ENCODE peak calls at places on chromosomes 7 and 10, in ten cellular contexts. One of them, this sample, is unnamed.

GRCh38 chr10:97238855-97239254 is 53.1 kb upstream of the SLIT1 start:
- DNase-seq in pancreas: no peak
- DNase-seq in psoas muscle: no peak
- DNase-seq in Calu3: no peak
- DNase-seq in mammary epithelial cell: no peak
- DNase-seq in A549: no peak
- DNase-seq in GM13977: no peak
- DNase-seq in astrocyte of the cerebellum: no peak
- DNase-seq in cardiac muscle cell: no peak
- DNase-seq in PC-3: no peak
- DNase-seq in this sample: no peak

GRCh38 chr10:103772096-103772845 is 83.1 kb downstream of the SH3PXD2A start:
- DNase-seq in A549: peak; percentile 50
- DNase-seq in cardiac muscle cell: peak; percentile 93
- DNase-seq in mammary epithelial cell: peak; percentile 78
- DNase-seq in psoas muscle: peak; percentile 88
- DNase-seq in GM13977: peak; percentile 68
- DNase-seq in astrocyte of the cerebellum: peak; percentile 75
- DNase-seq in pancreas: peak; percentile 48
- DNase-seq in PC-3: peak; percentile 56
- DNase-seq in Calu3: peak; percentile 47
- DNase-seq in this sample: peak; percentile 31

GRCh38 chr10:25467861-25468260 is 293.1 kb downstream of the GPR158 start:
- DNase-seq in psoas muscle: no peak
- DNase-seq in cardiac muscle cell: no peak
- DNase-seq in Calu3: no peak
- DNase-seq in PC-3: no peak
- DNase-seq in pancreas: no peak
- DNase-seq in mammary epithelial cell: no peak
- DNase-seq in astrocyte of the cerebellum: no peak
- DNase-seq in A549: no peak
- DNase-seq in GM13977: no peak
- DNase-seq in this sample: no peak

GRCh38 chr10:60662917-60663614 is 115.2 kb upstream of the CDK1 start:
- DNase-seq in GM13977: no peak
- DNase-seq in PC-3: peak; percentile 54
- DNase-seq in psoas muscle: no peak
- DNase-seq in Calu3: no peak
- DNase-seq in pancreas: no peak
- DNase-seq in cardiac muscle cell: peak; percentile 37
- DNase-seq in A549: no peak
- DNase-seq in mammary epithelial cell: peak; percentile 18
- DNase-seq in astrocyte of the cerebellum: no peak
- DNase-seq in this sample: no peak

GRCh38 chr7:104758504-104758903 is 255.5 kb upstream of the KMT2E start:
- DNase-seq in mammary epithelial cell: peak; percentile 8
- DNase-seq in A549: no peak
- DNase-seq in Calu3: no peak
- DNase-seq in pancreas: no peak
- DNase-seq in astrocyte of the cerebellum: no peak
- DNase-seq in PC-3: no peak
- DNase-seq in cardiac muscle cell: no peak
- DNase-seq in psoas muscle: no peak
- DNase-seq in GM13977: no peak
- DNase-seq in this sample: no peak

GRCh38 chr10:507355-507699 is 182.1 kb downstream of the DIP2C start:
- DNase-seq in cardiac muscle cell: no peak
- DNase-seq in psoas muscle: no peak
- DNase-seq in PC-3: no peak
- DNase-seq in pancreas: no peak
- DNase-seq in A549: no peak
- DNase-seq in GM13977: no peak
- DNase-seq in mammary epithelial cell: no peak
- DNase-seq in astrocyte of the cerebellum: no peak
- DNase-seq in Calu3: no peak
- DNase-seq in this sample: no peak

GRCh38 chr10:106189254-106189653 is 975.3 kb downstream of the SORCS1 start:
- DNase-seq in psoas muscle: no peak
- DNase-seq in pancreas: no peak
- DNase-seq in Calu3: no peak
- DNase-seq in mammary epithelial cell: no peak
- DNase-seq in astrocyte of the cerebellum: no peak
- DNase-seq in GM13977: peak; percentile 23
- DNase-seq in cardiac muscle cell: peak; percentile 50
- DNase-seq in A549: no peak
- DNase-seq in PC-3: peak; percentile 62
- DNase-seq in this sample: peak; percentile 30

GRCh38 chr10:110069502-110069982 is 61.8 kb downstream of the ADD3 start:
- DNase-seq in A549: no peak
- DNase-seq in astrocyte of the cerebellum: no peak
- DNase-seq in cardiac muscle cell: no peak
- DNase-seq in GM13977: peak; percentile 55
- DNase-seq in PC-3: no peak
- DNase-seq in pancreas: no peak
- DNase-seq in mammary epithelial cell: no peak
- DNase-seq in psoas muscle: no peak
- DNase-seq in Calu3: no peak
- DNase-seq in this sample: no peak

GRCh38 chr7:46145412-46145811 is 224.3 kb upstream of the IGFBP3 start:
- DNase-seq in cardiac muscle cell: peak; percentile 98
- DNase-seq in PC-3: peak; percentile 77
- DNase-seq in psoas muscle: no peak
- DNase-seq in astrocyte of the cerebellum: peak; percentile 99
- DNase-seq in A549: peak; percentile 66
- DNase-seq in mammary epithelial cell: peak; percentile 71
- DNase-seq in pancreas: no peak
- DNase-seq in Calu3: peak; percentile 60
- DNase-seq in GM13977: no peak
- DNase-seq in this sample: no peak

GRCh38 chr10:43264324-43264986 is 2.4 kb downstream of the RASGEF1A start:
- DNase-seq in astrocyte of the cerebellum: no peak
- DNase-seq in cardiac muscle cell: no peak
- DNase-seq in psoas muscle: no peak
- DNase-seq in mammary epithelial cell: no peak
- DNase-seq in PC-3: no peak
- DNase-seq in Calu3: no peak
- DNase-seq in pancreas: peak; percentile 12
- DNase-seq in A549: no peak
- DNase-seq in GM13977: peak; percentile 20
- DNase-seq in this sample: no peak

GRCh38 chr10:96978621-96979154 is 146.6 kb downstream of the LCOR start:
- DNase-seq in cardiac muscle cell: no peak
- DNase-seq in Calu3: no peak
- DNase-seq in astrocyte of the cerebellum: no peak
- DNase-seq in GM13977: peak; percentile 67
- DNase-seq in PC-3: no peak
- DNase-seq in A549: no peak
- DNase-seq in pancreas: no peak
- DNase-seq in mammary epithelial cell: no peak
- DNase-seq in psoas muscle: no peak
- DNase-seq in this sample: no peak

GRCh38 chr7:23020742-23021401 is 6.9 kb upstream of the HYCC1 start:
- DNase-seq in A549: no peak
- DNase-seq in GM13977: no peak
- DNase-seq in cardiac muscle cell: peak; percentile 83
- DNase-seq in Calu3: peak; percentile 11
- DNase-seq in astrocyte of the cerebellum: peak; percentile 55
- DNase-seq in mammary epithelial cell: peak; percentile 96
- DNase-seq in PC-3: peak; percentile 87
- DNase-seq in psoas muscle: peak; percentile 55
- DNase-seq in pancreas: no peak
- DNase-seq in this sample: no peak

DNA sequence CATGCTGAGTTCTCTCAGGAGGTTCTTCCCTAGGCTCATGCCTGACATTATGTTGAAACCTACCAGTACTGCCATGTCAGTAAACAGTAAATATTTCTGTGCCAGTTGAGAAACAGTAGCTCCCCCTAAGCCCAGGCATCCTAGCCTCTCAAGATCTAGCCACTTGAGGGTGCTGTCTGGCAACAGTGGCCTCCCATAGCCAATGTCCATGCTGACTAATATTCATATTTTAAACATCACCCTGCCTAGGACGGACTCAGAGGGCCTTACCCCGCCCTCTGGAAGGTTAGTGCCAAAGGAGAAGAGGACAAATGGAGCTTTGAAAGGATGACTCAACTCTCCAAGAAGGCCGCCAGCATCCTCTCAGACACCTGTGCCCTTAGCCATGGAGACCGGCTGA is 7.7 kb downstream of the ACSM6 start:
- DNase-seq in GM13977: no peak
- DNase-seq in pancreas: no peak
- DNase-seq in A549: peak; percentile 60
- DNase-seq in psoas muscle: no peak
- DNase-seq in PC-3: peak; percentile 92
- DNase-seq in astrocyte of the cerebellum: no peak
- DNase-seq in Calu3: peak; percentile 5
- DNase-seq in cardiac muscle cell: peak; percentile 37
- DNase-seq in mammary epithelial cell: peak; percentile 89
- DNase-seq in this sample: no peak
- TF ChIP-seq CTCF in GM13977: peak; percentile 18
- TF ChIP-seq CTCF in pancreas: no peak
- TF ChIP-seq CTCF in A549: peak; percentile 52
- TF ChIP-seq CTCF in psoas muscle: no peak
- TF ChIP-seq CTCF in PC-3: peak; percentile 88
- TF ChIP-seq CTCF in astrocyte of the cerebellum: peak; percentile 37
- TF ChIP-seq CTCF in Calu3: no peak
- TF ChIP-seq CTCF in cardiac muscle cell: peak; percentile 36
- TF ChIP-seq CTCF in mammary epithelial cell: peak; percentile 81
- TF ChIP-seq CTCF in this sample: no peak

DNA sequence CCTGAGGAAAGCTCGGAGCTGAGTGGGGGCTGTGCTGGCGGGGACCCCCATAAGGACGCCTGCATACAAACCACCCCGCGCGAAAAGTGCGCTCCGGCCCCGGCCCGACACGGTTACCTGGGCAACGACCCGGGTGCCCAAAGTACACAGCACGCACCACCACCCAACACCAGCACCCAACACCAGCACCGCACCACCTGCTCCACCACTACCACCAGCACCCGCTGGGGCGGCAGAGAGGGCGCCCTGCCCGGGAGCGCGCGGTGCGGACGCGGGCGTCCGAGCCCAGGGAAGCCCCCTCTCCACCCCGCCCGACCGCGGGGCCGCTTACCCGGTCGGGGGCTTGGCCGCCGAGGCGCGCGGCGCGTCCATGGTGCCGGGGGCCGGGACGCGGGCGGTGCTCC is 345 bp downstream of the COBL start:
- DNase-seq in astrocyte of the cerebellum: no peak
- DNase-seq in mammary epithelial cell: no peak
- DNase-seq in Calu3: peak; percentile 88
- DNase-seq in A549: peak; percentile 76
- DNase-seq in pancreas: peak; percentile 68
- DNase-seq in PC-3: peak; percentile 48
- DNase-seq in GM13977: peak; percentile 45
- DNase-seq in cardiac muscle cell: no peak
- DNase-seq in psoas muscle: peak; percentile 53
- DNase-seq in this sample: no peak
- TF ChIP-seq CTCF in astrocyte of the cerebellum: peak; percentile 3
- TF ChIP-seq CTCF in mammary epithelial cell: no peak
- TF ChIP-seq CTCF in Calu3: peak; percentile 58
- TF ChIP-seq CTCF in A549: peak; percentile 27
- TF ChIP-seq CTCF in pancreas: no peak
- TF ChIP-seq CTCF in PC-3: no peak
- TF ChIP-seq CTCF in GM13977: no peak
- TF ChIP-seq CTCF in cardiac muscle cell: no peak
- TF ChIP-seq CTCF in psoas muscle: peak; percentile 18
- TF ChIP-seq CTCF in this sample: peak; percentile 41

GRCh38 chr10:95820363-95820762 is 64.4 kb downstream of the ENTPD1 start:
- DNase-seq in GM13977: no peak
- DNase-seq in Calu3: no peak
- DNase-seq in PC-3: no peak
- DNase-seq in mammary epithelial cell: no peak
- DNase-seq in astrocyte of the cerebellum: no peak
- DNase-seq in A549: no peak
- DNase-seq in psoas muscle: no peak
- DNase-seq in cardiac muscle cell: no peak
- DNase-seq in pancreas: no peak
- DNase-seq in this sample: no peak
- TF ChIP-seq CTCF in GM13977: no peak
- TF ChIP-seq CTCF in Calu3: no peak
- TF ChIP-seq CTCF in PC-3: no peak
- TF ChIP-seq CTCF in mammary epithelial cell: no peak
- TF ChIP-seq CTCF in astrocyte of the cerebellum: no peak
- TF ChIP-seq CTCF in A549: no peak
- TF ChIP-seq CTCF in psoas muscle: no peak
- TF ChIP-seq CTCF in cardiac muscle cell: no peak
- TF ChIP-seq CTCF in pancreas: no peak
- TF ChIP-seq CTCF in this sample: no peak

GRCh38 chr10:19168584-19168983 is 120.0 kb downstream of the MALRD1 start:
- DNase-seq in Calu3: peak; percentile 9
- DNase-seq in mammary epithelial cell: no peak
- DNase-seq in GM13977: no peak
- DNase-seq in astrocyte of the cerebellum: no peak
- DNase-seq in pancreas: no peak
- DNase-seq in PC-3: no peak
- DNase-seq in cardiac muscle cell: no peak
- DNase-seq in psoas muscle: no peak
- DNase-seq in A549: no peak
- DNase-seq in this sample: no peak
- TF ChIP-seq CTCF in Calu3: no peak
- TF ChIP-seq CTCF in mammary epithelial cell: no peak
- TF ChIP-seq CTCF in GM13977: no peak
- TF ChIP-seq CTCF in astrocyte of the cerebellum: peak; percentile 44
- TF ChIP-seq CTCF in pancreas: no peak
- TF ChIP-seq CTCF in PC-3: peak; percentile 42
- TF ChIP-seq CTCF in cardiac muscle cell: no peak
- TF ChIP-seq CTCF in psoas muscle: no peak
- TF ChIP-seq CTCF in A549: no peak
- TF ChIP-seq CTCF in this sample: peak; percentile 52

GRCh38 chr7:47988496-47989386 is 9.3 kb upstream of the HUS1 start:
- DNase-seq in GM13977: no peak
- DNase-seq in Calu3: peak; percentile 42
- DNase-seq in psoas muscle: no peak
- DNase-seq in PC-3: peak; percentile 14
- DNase-seq in pancreas: no peak
- DNase-seq in cardiac muscle cell: no peak
- DNase-seq in A549: peak; percentile 40
- DNase-seq in mammary epithelial cell: no peak
- DNase-seq in astrocyte of the cerebellum: no peak
- DNase-seq in this sample: no peak
- TF ChIP-seq CTCF in GM13977: peak; percentile 29
- TF ChIP-seq CTCF in Calu3: peak; percentile 72
- TF ChIP-seq CTCF in psoas muscle: no peak
- TF ChIP-seq CTCF in PC-3: peak; percentile 68
- TF ChIP-seq CTCF in pancreas: no peak
- TF ChIP-seq CTCF in cardiac muscle cell: peak; percentile 50
- TF ChIP-seq CTCF in A549: peak; percentile 33
- TF ChIP-seq CTCF in mammary epithelial cell: peak; percentile 54
- TF ChIP-seq CTCF in astrocyte of the cerebellum: peak; percentile 61
- TF ChIP-seq CTCF in this sample: peak; percentile 60

GRCh38 chr10:88880287-88881094 is 446 bp downstream of the STAMBPL1 start:
- DNase-seq in mammary epithelial cell: peak; percentile 83
- DNase-seq in Calu3: peak; percentile 74
- DNase-seq in astrocyte of the cerebellum: peak; percentile 41
- DNase-seq in A549: peak; percentile 69
- DNase-seq in pancreas: peak; percentile 74
- DNase-seq in PC-3: peak; percentile 79
- DNase-seq in cardiac muscle cell: peak; percentile 92
- DNase-seq in psoas muscle: peak; percentile 89
- DNase-seq in GM13977: peak; percentile 80
- DNase-seq in this sample: peak; percentile 62
- TF ChIP-seq CTCF in mammary epithelial cell: no peak
- TF ChIP-seq CTCF in Calu3: no peak
- TF ChIP-seq CTCF in astrocyte of the cerebellum: peak; percentile 32
- TF ChIP-seq CTCF in A549: peak; percentile 37
- TF ChIP-seq CTCF in pancreas: no peak
- TF ChIP-seq CTCF in PC-3: no peak
- TF ChIP-seq CTCF in cardiac muscle cell: peak; percentile 29
- TF ChIP-seq CTCF in psoas muscle: peak; percentile 13
- TF ChIP-seq CTCF in GM13977: peak; percentile 35
- TF ChIP-seq CTCF in this sample: peak; percentile 43

GRCh38 chr10:113080621-113081229 is 130.7 kb downstream of the TCF7L2 start:
- DNase-seq in PC-3: no peak
- DNase-seq in psoas muscle: no peak
- DNase-seq in astrocyte of the cerebellum: no peak
- DNase-seq in GM13977: no peak
- DNase-seq in A549: no peak
- DNase-seq in pancreas: no peak
- DNase-seq in cardiac muscle cell: no peak
- DNase-seq in Calu3: no peak
- DNase-seq in mammary epithelial cell: no peak
- DNase-seq in this sample: no peak
- TF ChIP-seq CTCF in PC-3: peak; percentile 34
- TF ChIP-seq CTCF in psoas muscle: no peak
- TF ChIP-seq CTCF in astrocyte of the cerebellum: no peak
- TF ChIP-seq CTCF in GM13977: no peak
- TF ChIP-seq CTCF in A549: peak; percentile 36
- TF ChIP-seq CTCF in pancreas: no peak
- TF ChIP-seq CTCF in cardiac muscle cell: peak; percentile 9
- TF ChIP-seq CTCF in Calu3: no peak
- TF ChIP-seq CTCF in mammary epithelial cell: no peak
- TF ChIP-seq CTCF in this sample: peak; percentile 26

This sample was measured in neural crest cell.